ENCODE peak calls at places on chromosomes 11 and 22, in six cellular contexts. I is GM23338, Q is HCT116, G is sigmoid colon, J is GM12892, S is HL-60. F is an unnamed sample.

GRCh38 chr22:38144025-38144405 is 33.5 kb upstream of the BAIAP2L2 start:
- DNase-seq in I (peak), Q (peak), G (no peak), J (no peak), S (no peak), F (no peak)

GRCh38 chr11:98564233-98564632 is 456.5 kb upstream of the CNTN5 start:
- DNase-seq in I (no peak), Q (no peak), G (no peak), J (no peak), S (no peak), F (no peak)

GRCh38 chr11:37072538-37072937 is 474.5 kb upstream of the RAG2 start:
- DNase-seq in I (no peak), Q (no peak), G (no peak), J (no peak), S (no peak), F (no peak)

GRCh38 chr22:35467788-35468187 is 67.8 kb downstream of the MCM5 start:
- DNase-seq in I (peak), Q (no peak), G (peak), J (no peak), S (no peak), F (peak)

GRCh38 chr22:24434472-24435322 is 7.3 kb downstream of the ADORA2A start:
- DNase-seq in I (no peak), Q (no peak), G (peak), J (peak), S (peak), F (peak)

GRCh38 chr11:18614667-18615066 is 15.1 kb downstream of the MISFA start:
- DNase-seq in I (no peak), Q (no peak), G (no peak), J (no peak), S (no peak), F (no peak)

GRCh38 chr11:75013051-75013450 is 24.3 kb downstream of the NEU3 start:
- DNase-seq in I (no peak), Q (no peak), G (no peak), J (no peak), S (no peak), F (no peak)

GRCh38 chr11:46597155-46597554 is 3.3 kb upstream of the AMBRA1 start:
- DNase-seq in I (no peak), Q (no peak), G (no peak), J (no peak), S (no peak), F (no peak)

GRCh38 chr22:50161508-50162390 is 8.8 kb upstream of the PANX2 start:
- DNase-seq in I (no peak), Q (no peak), G (no peak), J (no peak), S (no peak), F (no peak)

GRCh38 chr11:134207538-134208239 is 16.1 kb downstream of the NCAPD3 start:
- DNase-seq in I (peak), Q (no peak), G (no peak), J (no peak), S (no peak), F (peak)

GRCh38 chr11:102158151-102158734 is 48.0 kb downstream of the YAP1 start:
- DNase-seq in I (no peak), Q (no peak), G (no peak), J (no peak), S (no peak), F (no peak)

GRCh38 chr11:113587318-113587739 is 112.1 kb upstream of the DRD2 start:
- DNase-seq in I (no peak), Q (no peak), G (no peak), J (no peak), S (no peak), F (no peak)

GRCh38 chr11:18111005-18111404 is 5.1 kb upstream of the SAAL1 start:
- DNase-seq in I (peak), Q (no peak), G (no peak), J (no peak), S (no peak), F (no peak)

GRCh38 chr11:93143800-93144199 is 54.0 kb downstream of the SLC36A4 start:
- DNase-seq in I (no peak), Q (no peak), G (no peak), J (no peak), S (no peak), F (no peak)

GRCh38 chr11:115820026-115820425 is 315.8 kb upstream of the CADM1 start:
- DNase-seq in I (no peak), Q (no peak), G (no peak), J (no peak), S (no peak), F (no peak)

GRCh38 chr11:112748713-112749481 is 212.3 kb upstream of the NCAM1 start:
- DNase-seq in I (no peak), Q (no peak), G (no peak), J (no peak), S (no peak), F (no peak)

GRCh38 chr22:44678980-44679647 is 22.9 kb upstream of the PRR5 start:
- DNase-seq in I (no peak), Q (no peak), G (no peak), J (no peak), S (no peak), F (no peak)

GRCh38 chr11:134483857-134484256 is 71.8 kb upstream of the B3GAT1 start:
- DNase-seq in I (no peak), Q (no peak), G (no peak), J (no peak), S (no peak), F (no peak)

GRCh38 chr11:35794850-35795249 is 132.3 kb downstream of the TRIM44 start:
- DNase-seq in I (no peak), Q (no peak), G (no peak), J (no peak), S (no peak), F (no peak)

GRCh38 chr22:23225724-23226496 is 45.6 kb downstream of the BCR start:
- DNase-seq in I (no peak), Q (no peak), G (no peak), J (no peak), S (no peak), F (peak)

GRCh38 chr11:127627629-127628462 is 627.3 kb upstream of the KIRREL3 start:
- DNase-seq in I (no peak), Q (no peak), G (no peak), J (no peak), S (no peak), F (no peak)

GRCh38 chr22:25030636-25031035 is 78.1 kb downstream of the KIAA1671 start:
- DNase-seq in I (no peak), Q (no peak), G (no peak), J (no peak), S (no peak), F (no peak)

GRCh38 chr22:17802822-17803221 is 28.6 kb upstream of the BID start:
- DNase-seq in I (no peak), Q (no peak), G (no peak), J (no peak), S (no peak), F (no peak)

GRCh38 chr22:17806437-17806836 is 32.2 kb upstream of the BID start:
- DNase-seq in I (no peak), Q (no peak), G (no peak), J (no peak), S (no peak), F (no peak)

GRCh38 chr22:17804331-17805080 is 30.2 kb upstream of the BID start:
- DNase-seq in I (no peak), Q (no peak), G (no peak), J (no peak), S (no peak), F (no peak)

GRCh38 chr22:17803871-17804270 is 29.6 kb upstream of the BID start:
- DNase-seq in I (no peak), Q (no peak), G (no peak), J (no peak), S (no peak), F (no peak)

DNA sequence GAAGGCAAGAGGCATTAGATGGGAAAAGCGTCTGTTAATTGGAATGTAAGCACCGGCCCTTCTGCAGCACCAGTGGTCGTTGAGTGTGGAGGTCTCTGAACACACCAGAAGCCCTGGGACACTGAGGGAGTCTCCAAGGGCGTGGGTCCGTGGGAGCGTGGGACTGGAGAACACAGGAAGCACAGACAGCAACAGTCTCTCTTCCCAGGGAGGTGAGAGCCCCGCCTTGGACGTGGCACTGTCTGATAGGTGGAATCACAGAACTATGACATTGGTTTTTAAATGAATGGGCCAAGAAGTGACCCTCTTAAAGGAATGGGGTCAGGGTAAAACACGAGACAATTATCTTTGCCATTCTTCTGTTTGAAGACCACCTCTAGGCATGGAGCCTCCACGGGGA is 28.1 kb upstream of the BID start:
- DNase-seq in I (no peak), Q (no peak), G (no peak), J (no peak), S (no peak), F (no peak)
- TF ChIP-seq POLR2AphosphoS5 in I (no peak), Q (no peak), G (no peak), J (no peak), S (no peak), F (no peak)

GRCh38 chr11:45094958-45095690 is 51.3 kb upstream of the PRDM11 start:
- DNase-seq in I (no peak), Q (no peak), G (no peak), J (no peak), S (no peak), F (peak)
- TF ChIP-seq POLR2AphosphoS5 in I (no peak), Q (no peak), G (no peak), J (no peak), S (no peak), F (no peak)

GRCh38 chr11:61961570-61962212 is 5.7 kb downstream of the FTH1 start:
- DNase-seq in I (no peak), Q (no peak), G (peak), J (no peak), S (no peak), F (peak)
- TF ChIP-seq POLR2AphosphoS5 in I (no peak), Q (no peak), G (peak), J (no peak), S (no peak), F (no peak)

GRCh38 chr22:29353860-29354259 is 34.5 kb downstream of the AP1B1 start:
- DNase-seq in I (no peak), Q (no peak), G (no peak), J (no peak), S (no peak), F (no peak)

DNA sequence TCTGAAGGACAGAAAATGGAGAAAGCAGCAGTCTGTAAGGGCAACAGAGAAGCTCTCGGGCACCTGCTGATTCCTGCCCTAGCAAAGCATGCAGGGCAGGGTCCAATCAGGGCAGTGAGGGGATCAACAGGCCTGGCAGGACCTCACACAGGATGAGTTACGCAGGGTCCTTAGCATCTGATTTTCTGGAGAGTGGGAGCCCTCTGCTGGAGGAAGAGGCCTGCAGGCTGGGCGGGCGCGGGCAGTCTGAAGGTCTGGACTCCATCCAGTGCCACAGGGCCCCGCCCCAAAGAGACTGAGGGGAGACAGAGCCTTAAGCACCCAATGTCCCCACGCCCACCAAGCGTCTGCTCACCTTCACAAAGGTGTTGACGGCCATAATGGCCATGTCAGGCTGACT is 28.9 kb downstream of the AP1B1 start:
- DNase-seq in I (peak), Q (peak), G (peak), J (no peak), S (no peak), F (peak)
- TF ChIP-seq POLR2AphosphoS5 in I (no peak), Q (no peak), G (peak), J (no peak), S (no peak), F (peak)

DNA sequence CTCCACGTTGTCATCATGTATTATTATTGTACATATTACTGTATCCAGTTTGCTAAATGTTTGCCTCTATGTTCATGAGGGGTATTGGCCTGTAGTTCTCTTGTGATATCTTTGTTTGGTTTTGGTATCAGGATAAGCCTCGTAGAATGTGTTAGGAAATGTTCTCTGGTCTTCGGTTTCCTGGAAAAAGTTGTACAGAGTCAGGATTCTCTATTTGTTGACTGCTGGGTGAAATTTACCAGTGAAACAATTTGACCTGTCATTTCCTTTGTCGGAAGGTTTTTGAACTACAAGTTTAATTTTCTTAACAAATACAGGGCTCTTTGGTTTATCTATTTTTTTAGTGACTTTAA is 23.2 kb upstream of the KRTAP5-6 start:
- DNase-seq in I (no peak), Q (no peak), G (no peak), J (no peak), S (no peak), F (no peak)
- TF ChIP-seq POLR2AphosphoS5 in I (no peak), Q (no peak), G (no peak), J (no peak), S (no peak), F (no peak)

GRCh38 chr11:62669420-62670161 is 1.9 kb upstream of the UQCC3 start:
- DNase-seq in I (peak), Q (no peak), G (no peak), J (no peak), S (no peak), F (no peak)

GRCh38 chr11:62666259-62666926 is 1.3 kb downstream of the CSKMT start:
- DNase-seq in I (no peak), Q (no peak), G (no peak), J (no peak), S (no peak), F (peak)

GRCh38 chr11:62665630-62666258 is 632 bp downstream of the CSKMT start:
- DNase-seq in I (peak), Q (no peak), G (peak), J (no peak), S (peak), F (peak)

GRCh38 chr11:62665075-62665629 is at the start of the genes C11orf98 and CSKMT:
- DNase-seq in I (peak), Q (peak), G (peak), J (peak), S (peak), F (peak)

DNA sequence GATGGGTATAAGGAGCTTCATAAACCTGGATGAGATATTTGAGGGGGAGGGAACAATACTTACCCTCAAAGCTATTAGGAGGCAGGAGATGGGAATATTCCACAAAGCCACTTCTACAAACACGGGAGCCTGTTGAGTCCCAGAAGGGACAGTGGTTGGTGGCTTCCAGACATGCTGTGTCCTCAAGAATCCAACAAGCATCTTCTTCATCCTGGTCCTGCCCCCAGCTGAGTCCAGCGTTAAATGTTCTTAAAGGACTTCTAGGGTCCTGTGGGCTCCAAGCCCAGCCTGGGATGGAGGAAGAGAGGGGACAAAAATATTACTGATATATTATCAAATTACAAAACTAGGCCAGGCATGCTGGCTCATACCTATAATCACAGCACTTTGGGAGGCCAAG is 2.3 kb downstream of the CSKMT start:
- DNase-seq in I (no peak), Q (no peak), G (no peak), J (no peak), S (no peak), F (no peak)
- TF ChIP-seq POLR2AphosphoS5 in I (no peak), Q (peak), G (no peak), J (no peak), S (no peak), F (no peak)

GRCh38 chr11:13635290-13635689 is 33.2 kb upstream of the FAR1 start:
- DNase-seq in I (peak), Q (no peak), G (no peak), J (no peak), S (no peak), F (no peak)

GRCh38 chr11:13629752-13630151 is 38.7 kb upstream of the FAR1 start:
- DNase-seq in I (no peak), Q (no peak), G (no peak), J (no peak), S (no peak), F (no peak)
- TF ChIP-seq POLR2AphosphoS5 in I (no peak), Q (no peak), G (no peak), J (no peak), S (no peak), F (no peak)

DNA sequence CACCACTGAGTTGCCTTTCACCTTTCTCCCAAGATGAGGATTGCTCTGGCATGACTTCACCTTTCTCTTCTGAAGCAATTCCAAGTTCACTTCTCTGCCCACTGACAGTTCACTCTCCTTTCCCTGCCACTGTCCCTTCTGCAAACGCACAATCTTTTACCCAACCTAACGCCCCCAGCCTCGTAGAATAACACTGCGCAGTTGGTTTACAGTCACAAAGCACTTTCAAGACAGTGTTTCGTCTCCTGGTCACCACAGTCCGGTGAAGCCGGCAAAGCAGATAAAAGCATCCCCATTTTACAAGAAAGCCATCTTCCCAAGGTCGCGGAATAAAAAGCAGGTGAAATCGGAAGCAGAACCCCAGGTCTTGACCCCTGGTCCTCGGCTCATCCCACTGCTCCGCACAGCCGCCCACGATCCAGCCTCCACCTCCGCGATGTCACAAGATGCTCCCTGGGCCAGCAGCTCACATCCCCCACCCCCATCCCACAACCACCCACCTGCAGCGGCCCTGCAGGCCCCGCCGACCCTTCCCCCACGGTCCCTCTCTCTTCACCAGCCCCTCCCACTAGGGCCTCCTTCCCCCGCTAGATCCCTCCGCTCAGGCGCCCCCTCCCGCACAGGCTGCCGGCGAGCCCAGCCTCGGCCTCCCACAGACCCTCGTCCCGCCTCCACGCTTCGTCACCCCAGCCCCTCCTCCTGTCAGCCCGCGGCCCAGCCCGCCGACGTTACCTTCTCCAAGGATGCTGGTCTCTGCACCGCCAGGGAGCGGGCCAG is 585 bp downstream of the PI4KA start:
- DNase-seq in I (peak), Q (peak), G (peak), J (peak), S (peak), F (peak)
- TF ChIP-seq POLR2AphosphoS5 in I (no peak), Q (no peak), G (no peak), J (no peak), S (no peak), F (no peak)

GRCh38 chr11:65266210-65266609 is 4.4 kb downstream of the POLA2 start:
- DNase-seq in I (no peak), Q (no peak), G (no peak), J (no peak), S (no peak), F (no peak)
- TF ChIP-seq POLR2AphosphoS5 in I (no peak), Q (no peak), G (no peak), J (no peak), S (no peak), F (no peak)

F was measured in spleen.